ENCODE peak calls at places on chromosomes 6 and 20, in four cellular contexts. K is GM12878, O is SK-N-SH, S is H1. C is an unnamed sample.

GRCh38 chr6:52157301-52157930 is 28.8 kb upstream of the IL17A start:
- DNase-seq in O (no peak), K (peak), S (no peak), C (no peak)

GRCh38 chr20:62583424-62583920 is 58.8 kb upstream of the SLCO4A1 start:
- DNase-seq in S (no peak), O (no peak), K (no peak), C (no peak)

GRCh38 chr6:45422541-45423110 is 44.9 kb upstream of the SUPT3H start:
- DNase-seq in O (peak), K (no peak), S (no peak), C (peak)

GRCh38 chr6:14922706-14923105 is 323.2 kb upstream of the JARID2 start:
- DNase-seq in S (no peak), O (no peak), K (no peak), C (no peak)

GRCh38 chr20:62141397-62142251 is 1.6 kb downstream of the PSMA7 start:
- DNase-seq in O (peak), S (no peak), K (no peak), C (peak)

GRCh38 chr6:169960003-169960344 is 208.6 kb downstream of the ERMARD start:
- DNase-seq in S (no peak), K (no peak), O (peak), C (no peak)

GRCh38 chr6:97958143-97958542 is 675.1 kb upstream of the MMS22L start:
- DNase-seq in K (no peak), O (no peak), S (peak), C (no peak)

GRCh38 chr6:125950293-125950692 is 6.3 kb upstream of the HINT3 start:
- DNase-seq in O (no peak), K (no peak), S (no peak), C (no peak)

GRCh38 chr6:17700421-17701416 is 6.0 kb downstream of the NUP153 start:
- DNase-seq in S (no peak), K (no peak), O (no peak), C (peak)

GRCh38 chr6:157518399-157519250 is 137.6 kb downstream of the ZDHHC14 start:
- DNase-seq in K (no peak), S (no peak), O (no peak), C (no peak)

GRCh38 chr6:89989742-89990141 is 95.5 kb downstream of the GJA10 start:
- DNase-seq in K (no peak), S (no peak), O (no peak), C (no peak)

GRCh38 chr6:39553029-39553428 is 172.2 kb downstream of the KIF6 start:
- DNase-seq in S (no peak), O (no peak), K (no peak), C (no peak)

GRCh38 chr6:152474341-152474740 is 162.8 kb downstream of the SYNE1 start:
- DNase-seq in S (no peak), O (no peak), K (no peak), C (no peak)

GRCh38 chr6:153058909-153059308 is 56.4 kb upstream of the MTRF1L start:
- DNase-seq in S (no peak), K (no peak), O (no peak), C (no peak)

GRCh38 chr6:42402184-42402583 is 49.5 kb downstream of the TRERF1 start:
- DNase-seq in S (no peak), O (peak), K (peak), C (peak)

GRCh38 chr20:59708326-59708725 is 104.0 kb downstream of the PHACTR3 start:
- DNase-seq in S (no peak), O (no peak), K (no peak), C (no peak)

GRCh38 chr6:124622351-124622750 is 339.9 kb upstream of the RNF217 start:
- DNase-seq in S (no peak), O (no peak), K (no peak), C (no peak)

GRCh38 chr6:84220809-84221409 is 6.5 kb downstream of the CEP162 start:
- DNase-seq in O (peak), S (no peak), K (no peak), C (no peak)

GRCh38 chr6:11769244-11769643 is 9.4 kb downstream of the ADTRP start:
- DNase-seq in K (no peak), O (no peak), S (no peak), C (no peak)

GRCh38 chr20:53738039-53738944 is 144.7 kb upstream of the ZNF217 start:
- DNase-seq in K (no peak), O (peak), S (no peak), C (no peak)

GRCh38 chr6:169243154-169243553 is 10.5 kb downstream of the THBS2 start:
- DNase-seq in S (no peak), O (no peak), K (no peak), C (no peak)

GRCh38 chr6:106097368-106098231 is 11.5 kb downstream of the PRDM1 start:
- DNase-seq in S (no peak), K (peak), O (no peak), C (peak)

GRCh38 chr20:17993546-17993945 is 24.7 kb downstream of the MGME1 start:
- DNase-seq in K (no peak), S (no peak), O (no peak), C (no peak)

GRCh38 chr20:17987988-17988387 is 19.2 kb downstream of the MGME1 start:
- DNase-seq in O (no peak), S (no peak), K (no peak), C (no peak)

GRCh38 chr20:17992224-17992637 is 23.4 kb downstream of the MGME1 start:
- DNase-seq in S (no peak), K (peak), O (no peak), C (no peak)

GRCh38 chr20:17992847-17993508 is 24.2 kb downstream of the MGME1 start:
- DNase-seq in K (no peak), S (no peak), O (no peak), C (no peak)

DNA sequence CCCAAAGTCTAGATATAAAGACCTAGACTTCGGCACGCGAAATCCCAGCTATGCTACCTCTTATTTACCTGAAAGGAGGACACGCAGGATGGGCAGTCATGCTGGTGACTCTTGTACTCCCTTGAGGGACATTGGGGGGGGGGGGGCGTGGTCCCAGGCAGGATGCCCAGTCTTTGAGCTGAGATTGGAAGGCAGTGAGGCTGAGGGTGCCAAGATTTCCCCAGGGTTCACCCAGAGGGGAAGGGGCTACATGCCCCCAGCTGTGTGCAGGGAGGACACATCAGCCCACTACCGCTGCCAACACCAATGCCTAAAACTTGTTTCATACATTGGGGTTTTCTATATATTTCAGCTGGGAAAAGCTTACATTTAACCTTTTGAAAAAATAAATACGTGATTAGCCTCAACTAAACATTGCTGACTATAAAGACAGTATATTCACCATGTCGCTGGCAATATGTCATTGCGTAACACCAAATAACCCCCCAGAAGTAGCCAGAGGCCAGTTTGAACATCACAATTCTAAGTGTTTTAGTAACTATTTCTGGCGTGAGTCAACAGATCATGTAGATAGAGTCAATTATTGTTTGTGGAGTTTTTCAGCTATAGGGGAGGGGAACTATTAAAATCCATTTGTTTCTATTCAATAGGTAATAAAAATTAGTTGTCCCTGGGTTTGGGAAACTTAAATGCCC is 21.6 kb downstream of the MGME1 start:
- DNase-seq in K (no peak), O (no peak), S (no peak), C (no peak)
- TF ChIP-seq GABPA in K (no peak), O (no peak), S (no peak), C (no peak)

DNA sequence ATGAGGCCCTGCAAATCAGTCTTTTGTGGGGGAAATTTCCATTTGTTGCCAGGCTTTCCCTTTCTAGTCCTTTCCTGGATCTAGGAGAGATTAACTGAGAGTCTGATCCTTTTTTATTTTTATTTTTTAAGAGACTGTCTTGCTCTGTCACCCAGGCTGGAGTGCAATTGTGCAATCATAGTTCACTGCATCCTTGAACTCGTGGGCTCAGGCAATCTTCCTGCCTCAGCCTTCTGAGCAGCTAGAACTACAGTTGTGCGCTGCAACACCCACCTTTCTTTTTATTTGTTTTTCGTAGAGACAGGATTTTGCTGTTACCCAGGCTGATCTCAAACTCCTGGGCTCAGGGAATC is 22.9 kb downstream of the OR2B2 start:
- DNase-seq in O (no peak), K (no peak), S (no peak), C (no peak)
- H3K4me3 ChIP-seq in O (no peak), K (no peak), S (peak), C (no peak)

GRCh38 chr6:20599302-20600051 is 65.2 kb downstream of the CDKAL1 start:
- DNase-seq in O (no peak), K (no peak), S (no peak), C (no peak)
- TF ChIP-seq GABPA in O (no peak), K (no peak), S (no peak), C (no peak)

GRCh38 chr6:3749991-3750323 is 1.6 kb downstream of the PXDC1 start:
- DNase-seq in K (no peak), O (no peak), S (no peak), C (no peak)
- H3K4me3 ChIP-seq in K (no peak), O (peak), S (peak), C (no peak)

GRCh38 chr20:46081074-46081473 is 8.7 kb downstream of the NCOA5 start:
- DNase-seq in K (no peak), O (no peak), S (no peak), C (no peak)

GRCh38 chr20:46077642-46078305 is 12.0 kb downstream of the NCOA5 start:
- DNase-seq in K (no peak), S (no peak), O (no peak), C (no peak)

GRCh38 chr20:46076806-46077205 is 13.0 kb downstream of the NCOA5 start:
- DNase-seq in O (no peak), K (no peak), S (no peak), C (no peak)

GRCh38 chr20:46083101-46083500 is 6.7 kb downstream of the NCOA5 start:
- DNase-seq in O (no peak), S (no peak), K (no peak), C (no peak)

GRCh38 chr20:46078954-46079353 is 10.8 kb downstream of the NCOA5 start:
- DNase-seq in S (no peak), K (no peak), O (no peak), C (no peak)
- TF ChIP-seq GABPA in S (no peak), K (no peak), O (no peak), C (no peak)